ENCODE peak calls at places on chromosomes 4 and X, in eight cellular contexts. B is stimulated activated CD4-positive, alpha-beta T cell treated with anti-CD3 and anti-CD28 coated beads, Interleukin-15, amount 100 ng/mL, for 1 hour; D is AG08396; L is stimulated activated naive CD4-positive, alpha-beta T cell; K is activated naive CD4-positive, alpha-beta T cell; U is T-helper 17 cell; T is T-helper 1 cell; H is psoas muscle. E is an unnamed sample.

GRCh38 chr4:21948347-21949072 is at the start of gene KCNIP4:
- DNase-seq in L (no peak), B (no peak), H (peak; percentile 45), K (no peak), D (peak; percentile 29), U (no peak), T (no peak), E (peak; percentile 93)

GRCh38 chr4:98784947-98785693 is 126.7 kb upstream of the TSPAN5 start:
- DNase-seq in H (no peak), D (no peak), T (no peak), B (no peak), K (no peak), L (no peak), U (no peak), E (no peak)

GRCh38 chrX:11566814-11567213 is 98.9 kb downstream of the ARHGAP6 start:
- DNase-seq in H (no peak), L (no peak), T (no peak), B (no peak), U (no peak), K (no peak), D (no peak), E (peak; percentile 19)

GRCh38 chr4:16758816-16759215 is 139.6 kb downstream of the LDB2 start:
- DNase-seq in K (no peak), B (no peak), L (no peak), U (no peak), T (no peak), H (no peak), D (no peak), E (no peak)

GRCh38 chr4:76589402-76589801 is 154.4 kb downstream of the SHROOM3 start:
- DNase-seq in U (no peak), T (no peak), D (peak; percentile 75), L (no peak), B (no peak), H (no peak), K (no peak), E (peak; percentile 79)

GRCh38 chrX:69285881-69286545 is 120.8 kb upstream of the PJA1 start:
- DNase-seq in K (peak; percentile 2), H (peak; percentile 78), D (peak; percentile 76), U (peak; percentile 35), T (peak; percentile 33), B (peak; percentile 42), L (peak; percentile 46), E (peak; percentile 90)

GRCh38 chr4:186192068-186192751 is 843 bp downstream of the CYP4V2 start:
- DNase-seq in L (no peak), D (peak; percentile 57), K (no peak), U (no peak), H (peak; percentile 54), B (no peak), T (no peak), E (peak; percentile 86)

GRCh38 chrX:139023531-139023930 is 312.0 kb upstream of the FGF13 start:
- DNase-seq in H (no peak), D (no peak), T (no peak), U (no peak), L (no peak), B (no peak), K (no peak), E (no peak)

GRCh38 chr4:126470862-126471261 is 1156.1 kb downstream of the FAT4 start:
- DNase-seq in K (no peak), B (no peak), T (no peak), D (no peak), L (no peak), H (no peak), U (no peak), E (no peak)

GRCh38 chrX:120791013-120791643 is 84.5 kb downstream of the CT47B1 start:
- DNase-seq in K (no peak), T (no peak), B (no peak), L (no peak), D (peak; percentile 40), H (peak; percentile 54), U (no peak), E (no peak)

GRCh38 chr4:27666943-27667342 is 806.3 kb downstream of the STIM2 start:
- DNase-seq in D (no peak), L (no peak), U (no peak), T (no peak), H (no peak), B (no peak), K (no peak), E (no peak)

GRCh38 chrX:143500751-143501150 is 16.5 kb downstream of the SPANXN3 start:
- DNase-seq in U (no peak), H (no peak), L (no peak), D (no peak), B (no peak), T (no peak), K (no peak), E (no peak)

GRCh38 chrX:32987139-32987538 is 224.2 kb downstream of the DMD start:
- DNase-seq in L (no peak), D (no peak), K (no peak), T (no peak), H (no peak), B (no peak), U (no peak), E (no peak)

GRCh38 chr4:78293348-78293747 is 236.2 kb downstream of the FRAS1 start:
- DNase-seq in H (no peak), T (no peak), L (no peak), K (no peak), B (no peak), U (no peak), D (no peak), E (no peak)

GRCh38 chr4:8761824-8762205 is 109.8 kb downstream of the HMX1 start:
- DNase-seq in H (peak; percentile 28), B (no peak), L (no peak), D (no peak), U (no peak), T (no peak), K (no peak), E (peak; percentile 21)

GRCh38 chrX:94058728-94059382 is 384.8 kb downstream of the FAM133A start:
- DNase-seq in L (no peak), H (no peak), B (no peak), T (no peak), D (peak; percentile 14), K (no peak), U (no peak), E (no peak)

GRCh38 chr4:124322234-124322831 is 390.2 kb downstream of the ANKRD50 start:
- DNase-seq in U (no peak), B (no peak), K (no peak), T (no peak), D (peak; percentile 18), L (no peak), H (no peak), E (no peak)

GRCh38 chr4:132275583-132276121 is 873.4 kb upstream of the PCDH10 start:
- DNase-seq in D (no peak), T (no peak), L (no peak), U (no peak), B (no peak), K (no peak), H (no peak), E (no peak)

GRCh38 chr4:36386691-36387090 is 105.3 kb downstream of the DTHD1 start:
- DNase-seq in K (no peak), H (no peak), D (no peak), B (no peak), T (no peak), U (no peak), L (no peak), E (no peak)

GRCh38 chr4:168070903-168071302 is 21.4 kb upstream of the ANXA10 start:
- DNase-seq in H (no peak), B (no peak), K (no peak), D (no peak), T (no peak), L (no peak), U (no peak), E (no peak)

GRCh38 chrX:68721991-68722860 is 74.8 kb downstream of the STARD8 start:
- DNase-seq in H (peak; percentile 30), B (no peak), T (no peak), D (no peak), L (no peak), U (no peak), K (no peak), E (peak; percentile 59)

GRCh38 chr4:139301821-139302611 is at the start of gene NDUFC1:
- DNase-seq in D (peak; percentile 55), U (peak; percentile 55), L (peak; percentile 69), T (peak; percentile 65), K (peak; percentile 33), H (peak; percentile 76), B (peak; percentile 40), E (peak; percentile 72)